ENCODE peak calls at places on chromosomes 2 and 18, in five cellular contexts. L, G, A, F and I are unnamed samples.

GRCh38 chr2:142803158-142803557 is 74.3 kb upstream of the KYNU start:
- DNase-seq in L (no peak), G (no peak), A (no peak), F (no peak), I (no peak)

GRCh38 chr2:172416447-172417058 is 10.8 kb upstream of the ITGA6 start:
- DNase-seq in L (no peak), G (no peak), A (no peak), F (no peak), I (no peak)

GRCh38 chr18:52163478-52163877 is 176.5 kb upstream of the DCC start:
- DNase-seq in L (no peak), G (no peak), A (no peak), F (no peak), I (no peak)

GRCh38 chr2:128317186-128317897 is 1.3 kb downstream of the HS6ST1 start:
- DNase-seq in L (no peak), G (no peak), A (peak; percentile 63), F (peak; percentile 55), I (peak; percentile 57)

GRCh38 chr2:239310401-239311061 is 90.3 kb downstream of the HDAC4 start:
- DNase-seq in L (no peak), G (no peak), A (no peak), F (no peak), I (peak; percentile 77)

GRCh38 chr2:9958057-9958456 is 6.6 kb downstream of the GRHL1 start:
- DNase-seq in L (no peak), G (no peak), A (no peak), F (no peak), I (no peak)

GRCh38 chr2:26976242-26976641 is 5.8 kb downstream of the MAPRE3 start:
- DNase-seq in L (no peak), G (peak; percentile 38), A (no peak), F (no peak), I (no peak)

GRCh38 chr2:160169401-160169918 is 30.6 kb downstream of the ITGB6 start:
- DNase-seq in L (no peak), G (no peak), A (no peak), F (no peak), I (no peak)

GRCh38 chr2:102187191-102188150 is 648 bp downstream of the IL1RL2 start:
- DNase-seq in L (no peak), G (no peak), A (peak; percentile 37), F (peak; percentile 54), I (peak; percentile 70)

GRCh38 chr18:36412778-36413177 is 115.3 kb downstream of the FHOD3 start:
- DNase-seq in L (peak; percentile 40), G (peak; percentile 26), A (peak; percentile 41), F (no peak), I (no peak)

GRCh38 chr2:141393214-141393545 is 737.6 kb downstream of the LRP1B start:
- DNase-seq in L (peak; percentile 32), G (peak; percentile 34), A (no peak), F (no peak), I (no peak)

GRCh38 chr2:169513926-169514325 is 4.4 kb downstream of the KLHL41 start:
- DNase-seq in L (no peak), G (no peak), A (no peak), F (no peak), I (peak; percentile 86)

GRCh38 chr2:70936165-70936978 is 672 bp downstream of the ATP6V1B1 start:
- DNase-seq in L (no peak), G (no peak), A (no peak), F (no peak), I (no peak)

GRCh38 chr2:236855866-236856855 is 229.5 kb upstream of the COPS8 start:
- DNase-seq in L (no peak), G (no peak), A (no peak), F (no peak), I (no peak)

GRCh38 chr2:88180594-88181240 is 10.6 kb downstream of the THNSL2 start:
- DNase-seq in L (peak; percentile 45), G (peak; percentile 42), A (no peak), F (no peak), I (no peak)

GRCh38 chr2:149001496-149001895 is 37.0 kb upstream of the LYPD6B start:
- DNase-seq in L (no peak), G (no peak), A (no peak), F (no peak), I (no peak)

GRCh38 chr2:27717070-27717453 is 53.4 kb downstream of the SLC4A1AP start:
- DNase-seq in L (peak; percentile 87), G (peak; percentile 91), A (peak; percentile 65), F (no peak), I (peak; percentile 37)

GRCh38 chr2:235709969-235710879 is 216.4 kb downstream of the AGAP1 start:
- DNase-seq in L (no peak), G (no peak), A (no peak), F (no peak), I (no peak)

GRCh38 chr2:200702646-200703118 is 109.0 kb upstream of the BZW1 start:
- DNase-seq in L (no peak), G (no peak), A (no peak), F (no peak), I (no peak)

GRCh38 chr18:31562726-31563125 is 29.0 kb upstream of the TTR start:
- DNase-seq in L (no peak), G (no peak), A (no peak), F (no peak), I (no peak)

GRCh38 chr2:46053502-46054094 is 243.6 kb upstream of the EPAS1 start:
- DNase-seq in L (no peak), G (no peak), A (no peak), F (no peak), I (no peak)

GRCh38 chr2:77521482-77521881 is 694 bp downstream of the LRRTM4 start:
- DNase-seq in L (no peak), G (no peak), A (no peak), F (no peak), I (no peak)

GRCh38 chr2:54444503-54444902 is 11.6 kb upstream of the SPTBN1 start:
- DNase-seq in L (no peak), G (no peak), A (no peak), F (no peak), I (peak; percentile 26)

GRCh38 chr2:24908316-24908937 is 11.6 kb downstream of the ADCY3 start:
- DNase-seq in L (no peak), G (no peak), A (no peak), F (no peak), I (no peak)

GRCh38 chr2:52995439-52995838 is 772.2 kb upstream of the CHAC2 start:
- DNase-seq in L (no peak), G (no peak), A (no peak), F (no peak), I (no peak)

GRCh38 chr2:56288863-56289580 is 105.2 kb downstream of the CCDC85A start:
- DNase-seq in L (no peak), G (no peak), A (no peak), F (no peak), I (no peak)
- TF ChIP-seq CTCF in L (no peak), G (peak; percentile 69), A (peak; percentile 27), F (no peak), I (no peak)

GRCh38 chr2:29014811-29015414 is 33.8 kb downstream of the TOGARAM2 start:
- DNase-seq in L (no peak), G (peak; percentile 7), A (no peak), F (no peak), I (peak; percentile 66)
- TF ChIP-seq CTCF in L (no peak), G (peak; percentile 47), A (no peak), F (no peak), I (no peak)

DNA sequence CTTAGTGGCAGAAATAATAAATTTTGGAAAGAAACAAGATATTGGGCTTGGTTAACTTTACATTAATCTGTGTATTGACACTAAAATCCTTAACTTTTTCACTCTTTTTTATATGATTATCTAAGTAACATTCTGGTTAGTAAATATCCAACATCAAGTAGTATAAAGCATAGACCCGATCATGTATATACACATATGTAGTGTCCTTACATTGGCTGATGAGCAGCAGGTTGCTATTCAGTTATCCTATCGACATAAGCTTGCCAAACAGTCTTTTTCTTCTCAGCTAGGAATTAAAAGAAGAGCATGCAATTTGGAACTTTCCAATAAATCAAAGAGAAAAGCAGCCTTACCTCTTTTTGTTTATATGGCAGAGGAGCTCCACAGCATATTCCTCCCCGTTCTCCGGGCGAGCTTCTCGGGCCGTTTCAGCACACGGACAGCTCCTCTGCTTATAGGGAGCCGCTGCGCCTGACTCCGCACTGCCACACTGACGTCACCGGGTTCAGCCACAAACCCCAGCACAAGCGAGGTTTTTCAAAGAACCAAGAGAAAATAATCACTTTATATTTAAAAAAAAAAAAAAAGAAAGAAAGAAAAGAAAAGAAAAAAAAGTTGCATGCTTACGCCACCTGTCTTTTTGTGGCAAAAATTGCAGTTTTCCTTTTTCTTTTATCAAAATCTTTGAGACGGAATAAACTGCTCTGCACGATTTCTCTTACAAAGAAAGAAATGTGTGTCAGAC is at the start of gene SCG2:
- DNase-seq in L (peak; percentile 77), G (peak; percentile 89), A (peak; percentile 80), F (peak; percentile 61), I (peak; percentile 71)
- TF ChIP-seq CTCF in L (peak; percentile 52), G (peak; percentile 80), A (peak; percentile 60), F (no peak), I (peak; percentile 36)

DNA sequence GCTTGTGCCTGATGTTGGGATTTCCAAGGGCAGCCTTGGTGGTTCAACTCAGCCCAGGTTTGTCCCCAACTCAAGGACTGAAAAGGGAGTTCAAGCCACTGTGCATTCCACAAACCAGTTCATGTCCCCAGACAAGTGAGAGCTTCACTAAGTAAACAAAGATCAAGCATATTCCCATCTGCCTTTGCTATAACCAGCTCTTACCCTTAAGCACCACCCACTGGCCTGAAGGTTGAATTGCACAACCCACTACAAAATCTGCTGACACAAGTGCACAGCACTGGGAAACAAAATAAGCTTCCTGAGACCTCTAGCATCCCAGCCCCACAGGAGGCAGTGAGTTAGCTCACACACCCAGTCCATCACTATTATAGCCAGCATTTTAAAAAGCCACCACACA is 516.7 kb downstream of the NR4A2 start:
- DNase-seq in L (peak; percentile 18), G (no peak), A (peak; percentile 8), F (no peak), I (no peak)
- TF ChIP-seq CTCF in L (no peak), G (no peak), A (peak; percentile 48), F (no peak), I (no peak)

GRCh38 chr2:30455339-30455738 is 8.3 kb downstream of the LCLAT1 start:
- DNase-seq in L (no peak), G (no peak), A (no peak), F (no peak), I (no peak)

GRCh38 chr2:30454571-30454970 is 7.5 kb downstream of the LCLAT1 start:
- DNase-seq in L (no peak), G (no peak), A (no peak), F (no peak), I (no peak)

GRCh38 chr2:30456578-30456977 is 9.5 kb downstream of the LCLAT1 start:
- DNase-seq in L (no peak), G (no peak), A (no peak), F (no peak), I (no peak)

GRCh38 chr2:30456106-30456505 is 9.1 kb downstream of the LCLAT1 start:
- DNase-seq in L (no peak), G (no peak), A (no peak), F (no peak), I (no peak)

DNA sequence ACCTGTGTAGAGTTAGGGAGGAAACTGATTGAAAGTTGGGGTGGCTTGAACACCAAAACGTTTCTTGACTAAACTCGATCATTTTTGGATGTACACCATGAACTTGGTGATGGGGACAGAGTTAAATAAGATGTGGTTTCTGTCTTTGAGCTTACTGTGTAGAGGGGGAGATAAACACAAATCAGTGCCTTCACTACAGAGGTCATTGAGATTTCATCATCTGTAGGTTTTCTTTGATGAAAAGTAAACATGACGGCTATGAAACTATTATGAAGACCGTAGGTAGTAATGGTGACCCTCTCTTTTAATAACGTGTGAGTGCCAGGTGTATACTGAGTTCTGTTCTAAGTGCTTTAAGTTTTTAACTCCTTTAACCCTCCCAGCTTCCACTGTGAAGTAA is 6.5 kb downstream of the LCLAT1 start:
- DNase-seq in L (no peak), G (no peak), A (no peak), F (no peak), I (no peak)
- TF ChIP-seq CTCF in L (no peak), G (no peak), A (no peak), F (no peak), I (no peak)

GRCh38 chr18:40259073-40259472 is 1696.0 kb upstream of the PIK3C3 start:
- DNase-seq in L (no peak), G (no peak), A (no peak), F (no peak), I (no peak)
- TF ChIP-seq CTCF in L (no peak), G (no peak), A (no peak), F (no peak), I (no peak)